ENCODE peak calls at places on chromosomes 2 and 18, in four cellular contexts. E is HFF-Myc, J is SK-N-SH, V is IMR-90. S is an unnamed sample.

GRCh38 chr2:181459646-181460045 is 2.5 kb downstream of the ITGA4 start:
- DNase-seq in V (peak), J (no peak), E (no peak), S (no peak)

GRCh38 chr2:12863937-12864336 is 147.2 kb downstream of the TRIB2 start:
- DNase-seq in J (no peak), E (no peak), V (no peak), S (no peak)

GRCh38 chr18:63002803-63003445 is 287.6 kb downstream of the PHLPP1 start:
- DNase-seq in J (no peak), V (no peak), E (no peak), S (no peak)

GRCh38 chr18:45565280-45565970 is 49.9 kb upstream of the SLC14A2 start:
- DNase-seq in E (no peak), J (no peak), V (no peak), S (no peak)

GRCh38 chr2:138689705-138690104 is 90.5 kb downstream of the NXPH2 start:
- DNase-seq in E (no peak), J (no peak), V (no peak), S (no peak)

GRCh38 chr2:189580662-189581353 is at the start of gene SLC40A1:
- DNase-seq in E (no peak), J (peak), V (peak), S (peak)

GRCh38 chr2:163469561-163469962 is 266.2 kb downstream of the FIGN start:
- DNase-seq in V (no peak), E (no peak), J (no peak), S (no peak)

GRCh38 chr2:149598014-149598395 is 10.4 kb upstream of the MMADHC start:
- DNase-seq in V (peak), J (peak), E (no peak), S (peak)

GRCh38 chr2:55887906-55888625 is 35.5 kb downstream of the EFEMP1 start:
- DNase-seq in V (peak), E (peak), J (no peak), S (no peak)

GRCh38 chr18:69774831-69775230 is 172.8 kb downstream of the CD226 start:
- DNase-seq in J (no peak), V (peak), E (no peak), S (no peak)

GRCh38 chr2:120775801-120776589 is 40.3 kb downstream of the GLI2 start:
- DNase-seq in J (no peak), E (no peak), V (no peak), S (no peak)

GRCh38 chr2:170842785-170843184 is 26.1 kb downstream of the GAD1 start:
- DNase-seq in E (no peak), J (no peak), V (no peak), S (no peak)

GRCh38 chr18:74499633-74500032 is 3.5 kb downstream of the CNDP2 start:
- DNase-seq in V (no peak), E (no peak), J (no peak), S (no peak)

GRCh38 chr2:98379311-98380202 is 33.3 kb downstream of the CNGA3 start:
- DNase-seq in E (no peak), V (no peak), J (no peak), S (no peak)

GRCh38 chr18:34650121-34650545 is 60.0 kb upstream of the DTNA start:
- DNase-seq in J (no peak), E (peak), V (peak), S (no peak)

GRCh38 chr2:212928681-212929080 is 222.7 kb downstream of the IKZF2 start:
- DNase-seq in E (no peak), J (no peak), V (peak), S (no peak)

GRCh38 chr2:191010887-191011885 is 2.8 kb downstream of the STAT1 start:
- DNase-seq in E (no peak), V (no peak), J (no peak), S (no peak)
- H3K4me3 ChIP-seq in E (no peak), V (no peak), J (no peak), S (no peak)

GRCh38 chr18:48948112-48949050 is 2.4 kb downstream of the SMAD7 start:
- DNase-seq in E (no peak), V (peak), J (peak), S (peak)

GRCh38 chr18:48951448-48952286 is 902 bp upstream of the SMAD7 start:
- DNase-seq in V (peak), J (peak), E (no peak), S (peak)

GRCh38 chr18:48949051-48949605 is 1.6 kb downstream of the SMAD7 start:
- DNase-seq in V (no peak), J (no peak), E (no peak), S (no peak)

GRCh38 chr18:48950536-48951447 is at the start of gene SMAD7:
- DNase-seq in J (peak), E (no peak), V (no peak), S (no peak)

DNA sequence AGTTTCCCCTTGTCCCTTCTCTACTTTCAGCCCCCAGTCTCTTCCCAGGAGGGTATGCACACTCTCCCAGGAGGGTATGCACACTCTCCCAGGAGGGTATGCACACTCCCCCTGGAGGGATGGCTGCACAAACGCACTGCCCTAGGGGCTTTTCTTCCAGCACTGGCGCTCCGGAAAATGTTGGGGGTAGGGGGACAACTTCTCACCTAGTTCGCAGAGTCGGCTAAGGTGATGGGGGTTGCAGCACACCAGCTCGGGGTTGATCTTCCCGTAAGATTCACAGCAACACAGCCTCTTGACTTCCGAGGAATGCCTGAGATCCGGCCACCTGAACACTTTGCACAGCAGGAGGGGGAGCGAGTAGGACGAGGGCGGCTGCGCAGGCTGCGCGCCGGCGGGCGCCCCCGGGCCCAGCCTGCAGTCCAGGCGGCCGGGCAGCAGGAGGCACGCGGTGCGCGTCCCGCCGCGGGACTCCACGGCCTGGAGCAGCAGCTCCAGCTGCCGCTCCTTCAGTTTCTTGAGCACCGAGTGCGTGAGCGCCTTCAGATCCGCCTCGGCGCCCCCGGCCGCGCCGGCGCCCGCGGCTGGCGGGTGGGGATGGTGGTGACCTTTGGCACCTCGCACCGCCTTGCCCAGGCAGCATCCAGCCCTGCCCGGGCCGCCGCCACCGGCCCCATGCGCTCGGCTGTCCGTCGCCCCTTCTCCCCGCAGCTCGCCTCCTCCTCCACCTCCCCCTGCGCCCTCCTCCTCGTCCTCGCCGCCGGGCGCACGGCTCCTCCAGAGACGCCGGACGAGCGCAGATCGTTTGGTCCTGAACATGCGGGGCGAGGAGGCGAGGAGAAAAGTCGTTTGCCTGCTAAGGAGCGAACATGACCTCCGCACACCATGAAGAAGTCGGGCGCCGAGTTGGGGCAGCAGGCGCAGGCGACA is 894 bp downstream of the SMAD7 start:
- DNase-seq in J (peak), E (no peak), V (peak), S (peak)
- TF ChIP-seq CTCF in J (no peak), E (no peak), V (peak), S (peak)

DNA sequence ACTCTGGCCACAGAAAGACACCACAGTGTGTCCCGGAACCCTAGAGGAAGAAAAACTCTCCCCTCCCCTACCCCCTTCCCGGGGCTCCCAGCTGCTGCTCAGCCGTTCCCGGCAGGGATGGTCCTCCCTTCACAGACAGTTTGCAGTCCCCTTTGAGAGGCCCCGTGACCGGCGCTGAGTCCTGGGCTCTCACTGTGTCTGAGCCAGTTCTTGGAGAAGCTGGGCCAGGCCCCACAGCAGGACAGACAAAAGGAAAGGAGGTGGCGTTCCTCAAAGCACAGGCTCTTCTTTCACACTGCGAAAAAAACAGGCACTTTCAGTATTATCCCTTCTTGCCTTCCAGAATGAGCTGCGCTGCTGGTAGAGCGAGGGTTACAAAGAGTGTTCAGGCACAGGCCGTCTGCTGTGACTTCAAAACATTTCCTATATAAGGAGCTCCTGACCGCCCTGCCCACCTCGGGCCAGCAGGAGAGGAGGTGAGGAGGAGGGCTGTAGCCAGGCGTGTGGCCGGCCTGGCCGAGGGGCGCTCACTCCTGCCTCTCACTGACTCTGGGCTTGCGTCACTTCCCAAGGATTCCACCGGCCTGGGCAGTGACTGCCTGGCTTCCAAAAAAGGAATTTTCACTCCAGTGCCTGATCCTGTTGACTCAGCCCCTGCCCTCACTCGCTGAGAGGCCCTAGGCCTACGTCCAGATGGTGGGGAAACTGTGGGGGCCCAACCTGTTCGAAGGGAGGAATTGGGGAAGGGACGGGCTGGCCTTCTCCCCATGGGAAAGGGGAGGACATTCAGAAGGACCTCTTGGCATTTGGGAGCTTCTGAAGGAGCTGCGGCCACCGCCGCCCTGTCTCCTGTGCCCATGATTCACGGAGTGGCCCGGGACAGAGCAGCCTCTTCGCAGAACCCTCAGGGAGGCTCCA is 24.9 kb downstream of the CIDEA start:
- DNase-seq in V (peak), J (no peak), E (peak), S (no peak)
- H3K4me3 ChIP-seq in V (peak), J (no peak), E (peak), S (no peak)

GRCh38 chr2:202005272-202005887 is 28.3 kb upstream of the FZD7 start:
- DNase-seq in V (no peak), E (no peak), J (no peak), S (no peak)

GRCh38 chr2:202009563-202009962 is 24.1 kb upstream of the FZD7 start:
- DNase-seq in E (no peak), V (no peak), J (no peak), S (no peak)

GRCh38 chr2:202002381-202002780 is 31.3 kb upstream of the FZD7 start:
- DNase-seq in J (no peak), V (no peak), E (no peak), S (no peak)

GRCh38 chr2:202009019-202009481 is 24.6 kb upstream of the FZD7 start:
- DNase-seq in E (no peak), J (peak), V (no peak), S (peak)

GRCh38 chr2:202007015-202008011 is 26.3 kb upstream of the FZD7 start:
- DNase-seq in E (no peak), J (no peak), V (no peak), S (no peak)
- TF ChIP-seq CTCF in E (no peak), J (peak), V (peak), S (no peak)

DNA sequence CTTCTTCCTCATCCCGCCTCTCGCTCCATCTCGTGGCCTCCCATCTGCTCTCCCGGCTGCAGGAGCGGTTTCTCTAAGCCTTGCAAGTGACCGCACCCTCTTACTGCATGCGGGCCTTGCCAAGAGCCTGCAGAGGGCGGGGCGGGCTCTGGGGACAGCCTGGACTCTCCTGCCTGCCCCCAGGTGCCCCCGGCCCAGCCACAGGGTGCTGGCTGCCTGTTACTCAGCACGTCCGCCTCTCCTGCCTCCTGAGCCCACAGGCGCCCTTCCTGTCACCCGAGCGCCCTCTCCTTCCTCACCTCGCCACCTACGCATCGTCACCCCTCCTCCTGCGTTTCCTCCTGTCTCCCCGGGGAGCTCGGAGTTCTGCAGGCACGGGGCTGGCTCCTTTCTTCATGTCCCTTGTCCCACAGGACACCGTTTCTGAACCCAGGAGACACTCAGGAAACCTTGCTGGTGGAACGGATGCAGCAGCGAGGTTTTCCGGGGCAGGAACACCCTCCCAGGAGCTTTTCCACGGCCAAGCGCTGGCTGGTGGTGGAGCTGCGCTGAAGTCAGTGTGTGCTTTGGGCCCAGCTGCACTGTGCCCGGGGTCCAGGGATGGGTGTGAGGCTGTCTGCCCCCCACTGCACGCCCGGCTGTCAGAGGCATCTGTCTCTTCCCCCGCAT is 28.5 kb downstream of the HPCAL1 start:
- DNase-seq in E (no peak), J (no peak), V (no peak), S (peak)
- H3K4me3 ChIP-seq in E (no peak), J (no peak), V (no peak), S (no peak)

GRCh38 chr2:10159486-10160160 is 37.1 kb downstream of the RRM2 start:
- DNase-seq in E (no peak), V (no peak), J (peak), S (no peak)

GRCh38 chr2:10159086-10159485 is 36.5 kb downstream of the RRM2 start:
- DNase-seq in J (peak), V (no peak), E (no peak), S (no peak)

GRCh38 chr2:10160226-10160955 is 37.9 kb downstream of the RRM2 start:
- DNase-seq in J (peak), E (no peak), V (no peak), S (no peak)

GRCh38 chr2:10158681-10159080 is 36.1 kb downstream of the RRM2 start:
- DNase-seq in V (no peak), J (no peak), E (no peak), S (no peak)

DNA sequence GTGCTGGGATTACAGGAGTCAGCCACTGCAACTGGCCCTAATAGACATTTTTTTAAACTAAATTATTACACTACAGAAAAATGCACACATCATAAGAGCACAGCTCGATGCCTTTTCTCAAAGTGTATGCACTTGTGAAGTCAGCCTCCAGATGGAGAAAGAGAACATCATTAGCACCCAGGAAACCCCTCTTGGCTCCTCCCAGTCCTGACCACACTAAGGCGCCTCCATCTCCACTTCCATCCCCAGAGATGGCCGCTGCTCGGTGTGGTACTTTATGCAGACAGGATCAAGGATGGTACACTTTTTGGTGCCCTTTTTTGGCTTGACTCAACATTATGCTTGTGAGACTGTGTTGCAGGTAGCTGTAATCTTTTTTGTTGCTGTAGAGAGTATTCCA is 34.8 kb downstream of the RRM2 start:
- DNase-seq in J (peak), E (no peak), V (no peak), S (no peak)
- TF ChIP-seq CTCF in J (peak), E (no peak), V (peak), S (peak)

DNA sequence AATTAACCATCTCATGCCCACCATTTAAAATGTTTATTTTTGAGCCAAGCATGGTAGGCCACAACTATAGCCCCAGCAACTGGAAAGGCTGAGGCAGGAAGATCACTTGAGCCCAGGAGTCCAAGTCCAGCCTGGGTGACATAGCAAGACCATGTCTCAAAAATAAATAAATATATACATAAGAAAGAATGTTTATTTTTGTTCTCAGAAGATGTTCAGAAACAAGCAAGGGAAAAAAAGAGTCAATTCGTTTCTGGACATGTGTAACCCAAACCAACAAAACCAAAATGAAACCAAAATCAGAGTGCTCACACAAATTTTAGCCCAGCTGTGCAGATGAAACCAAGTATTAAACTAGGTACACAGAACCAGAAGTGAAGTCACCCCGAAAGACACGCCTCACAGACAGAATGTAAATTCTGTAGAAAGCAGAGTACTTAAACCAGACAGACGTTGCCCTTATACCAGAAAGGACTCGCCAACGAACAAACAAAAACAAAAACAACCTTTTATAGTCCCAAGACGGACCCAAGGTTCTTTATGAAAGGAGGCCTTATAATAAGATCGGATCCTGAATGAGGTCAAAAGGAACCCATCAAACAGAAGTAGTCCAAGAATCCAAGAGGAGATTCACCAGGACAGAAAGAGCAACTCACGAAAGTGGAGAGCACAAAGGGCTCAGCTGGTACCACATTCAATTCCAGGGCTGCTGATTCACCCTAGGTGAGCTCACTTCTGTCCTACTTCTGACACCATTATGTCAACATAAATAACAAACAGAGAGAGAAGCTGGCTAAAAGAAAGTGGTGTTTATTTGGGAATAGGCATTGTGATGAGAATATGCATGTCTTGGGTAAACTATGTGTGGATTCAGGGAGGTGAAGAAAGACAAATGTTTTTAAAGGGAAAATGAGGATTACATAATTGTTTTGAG is 31.8 kb upstream of the MTCL1 start:
- DNase-seq in E (no peak), V (peak), J (no peak), S (no peak)
- H3K4me3 ChIP-seq in E (no peak), V (no peak), J (no peak), S (no peak)

GRCh38 chr2:198534756-198535155 is 730.4 kb downstream of the PLCL1 start:
- DNase-seq in J (no peak), E (no peak), V (no peak), S (no peak)
- TF ChIP-seq CTCF in J (no peak), E (no peak), V (no peak), S (no peak)

GRCh38 chr2:172462393-172463381 is 35.3 kb downstream of the ITGA6 start:
- DNase-seq in E (no peak), V (no peak), J (no peak), S (no peak)

GRCh38 chr2:172465417-172466334 is 38.3 kb downstream of the ITGA6 start:
- DNase-seq in E (peak), J (peak), V (peak), S (peak)

GRCh38 chr2:172471168-172471567 is 43.8 kb downstream of the ITGA6 start:
- DNase-seq in E (no peak), V (no peak), J (no peak), S (no peak)

GRCh38 chr2:172464340-172465129 is 37.1 kb downstream of the ITGA6 start:
- DNase-seq in V (no peak), E (no peak), J (no peak), S (no peak)

DNA sequence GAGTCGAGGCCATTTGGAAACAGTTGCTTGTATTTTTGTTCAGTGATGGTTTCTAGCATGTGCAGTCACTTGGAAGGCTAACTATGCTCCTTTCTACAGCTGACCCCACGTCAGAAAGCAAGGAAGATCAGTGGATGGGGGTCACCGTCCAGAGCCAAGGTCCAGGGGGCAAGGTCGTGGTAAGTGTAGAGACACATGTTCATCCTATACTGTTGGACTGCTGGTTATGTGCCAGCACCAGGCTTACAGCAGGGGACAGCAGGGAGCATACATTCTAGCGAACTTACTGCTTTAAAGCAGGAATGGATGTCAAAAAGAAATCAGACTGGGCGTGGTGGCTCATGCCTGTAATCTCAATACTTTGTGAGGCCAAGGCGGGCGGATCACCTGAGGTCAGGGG is 40.0 kb downstream of the ITGA6 start:
- DNase-seq in E (no peak), J (no peak), V (no peak), S (peak)
- H3K4me3 ChIP-seq in E (no peak), J (no peak), V (no peak), S (no peak)

GRCh38 chr2:73260338-73260984 is 23.8 kb downstream of the FBXO41 start:
- DNase-seq in E (no peak), V (peak), J (peak), S (peak)
- TF ChIP-seq CTCF in E (peak), V (peak), J (peak), S (peak)

S was measured in BE2C.